ENCODE peak calls at places on chromosomes 7 and 10, in eight cellular contexts. X is stromal cell of bone marrow; A is HT-29; E is neural crest cell; Y is T-helper 2 cell; B is stimulated activated CD4-positive, alpha-beta T cell treated with anti-CD3 and anti-CD28 coated beads, TNF-alpha, amount 100 ng/mL, for 1 hour; I is amniotic stem cell; F is memory B cell. C is an unnamed sample.

GRCh38 chr10:59434463-59435326 is 72.3 kb upstream of the FAM13C start:
- DNase-seq in X (peak; percentile 23), A (no peak), E (no peak), Y (no peak), B (no peak), I (no peak), F (no peak), C (no peak)

GRCh38 chr10:117698809-117699208 is 156.3 kb downstream of the EMX2 start:
- DNase-seq in X (no peak), A (no peak), E (no peak), Y (no peak), B (no peak), I (no peak), F (no peak), C (no peak)

GRCh38 chr10:43619368-43619767 is 13.1 kb downstream of the ZNF485 start:
- DNase-seq in X (no peak), A (no peak), E (no peak), Y (no peak), B (no peak), I (no peak), F (no peak), C (no peak)

GRCh38 chr7:137674064-137674463 is 172.7 kb downstream of the DGKI start:
- DNase-seq in X (no peak), A (no peak), E (no peak), Y (no peak), B (no peak), I (no peak), F (no peak), C (no peak)

GRCh38 chr7:22333680-22334141 is 23.2 kb downstream of the RAPGEF5 start:
- DNase-seq in X (no peak), A (no peak), E (no peak), Y (no peak), B (no peak), I (no peak), F (no peak), C (no peak)

GRCh38 chr10:114801411-114801813 is 20.2 kb upstream of the FHIP2A start:
- DNase-seq in X (no peak), A (no peak), E (no peak), Y (no peak), B (no peak), I (no peak), F (no peak), C (no peak)

GRCh38 chr10:63120554-63120953 is 12.6 kb upstream of the NRBF2 start:
- DNase-seq in X (peak; percentile 100), A (no peak), E (no peak), Y (no peak), B (no peak), I (no peak), F (no peak), C (no peak)

GRCh38 chr7:33044986-33045385 is 17.6 kb downstream of the NT5C3A start:
- DNase-seq in X (no peak), A (peak; percentile 62), E (no peak), Y (no peak), B (no peak), I (no peak), F (no peak), C (no peak)

GRCh38 chr7:137694405-137694804 is 152.4 kb downstream of the DGKI start:
- DNase-seq in X (no peak), A (no peak), E (no peak), Y (no peak), B (no peak), I (no peak), F (no peak), C (no peak)